ENCODE peak calls at places on chromosome 11, in five cellular contexts. L is kidney glomerular epithelial cell, B is RWPE2, M is amniotic epithelial cell, T is Caki2. O is an unnamed sample.

GRCh38 chr11:72787262-72788104 is 6.4 kb downstream of the STARD10 start:
- DNase-seq in L (no peak), B (no peak), M (no peak), T (no peak), O (no peak)

GRCh38 chr11:118677977-118678376 is 1.5 kb downstream of the TREH start:
- DNase-seq in L (no peak), B (no peak), M (no peak), T (no peak), O (no peak)

GRCh38 chr11:12226093-12226492 is 115.7 kb downstream of the MICAL2 start:
- DNase-seq in L (no peak), B (no peak), M (no peak), T (no peak), O (no peak)

GRCh38 chr11:45879803-45880685 is 5.4 kb upstream of the MAPK8IP1 start:
- DNase-seq in L (peak), B (no peak), M (peak), T (peak), O (peak)

GRCh38 chr11:18394300-18394927 is at the start of gene LDHA:
- DNase-seq in L (peak), B (peak), M (no peak), T (peak), O (peak)

GRCh38 chr11:119727523-119728081 is 1.4 kb downstream of the NECTIN1 start:
- DNase-seq in L (no peak), B (no peak), M (no peak), T (no peak), O (no peak)

GRCh38 chr11:69966583-69966835 is 111.6 kb upstream of the ANO1 start:
- DNase-seq in L (no peak), B (no peak), M (no peak), T (no peak), O (no peak)

GRCh38 chr11:82898242-82898641 is 2.0 kb downstream of the PRCP start:
- DNase-seq in L (no peak), B (no peak), M (no peak), T (no peak), O (no peak)